ENCODE peak calls at places on chromosomes 12 and 14, in four cellular contexts. L is HFF-Myc, V is heart right ventricle, U is BE2C. R is an unnamed sample.

GRCh38 chr12:6062427-6063378 is 61.8 kb downstream of the VWF start:
- DNase-seq in L (no peak), U (peak), V (no peak), R (no peak)

GRCh38 chr12:129102233-129102632 is 249.0 kb downstream of the GLT1D1 start:
- DNase-seq in L (no peak), U (no peak), V (no peak), R (no peak)

GRCh38 chr12:62210422-62210821 is 49.8 kb upstream of the USP15 start:
- DNase-seq in V (no peak), U (peak), L (peak), R (peak)

GRCh38 chr12:119374615-119375014 is 40.1 kb downstream of the CCDC60 start:
- DNase-seq in U (no peak), L (no peak), V (no peak), R (no peak)

GRCh38 chr14:90760591-90761316 is 55.5 kb downstream of the TTC7B start:
- DNase-seq in L (no peak), U (peak), V (no peak), R (no peak)

GRCh38 chr14:76115010-76115422 is 36.7 kb upstream of the GPATCH2L start:
- DNase-seq in L (no peak), U (no peak), V (no peak), R (no peak)

GRCh38 chr12:59182191-59182590 is 261.9 kb upstream of the LRIG3 start:
- DNase-seq in V (no peak), L (no peak), U (no peak), R (no peak)

GRCh38 chr12:132653567-132654290 is 33.4 kb downstream of the POLE start:
- DNase-seq in V (no peak), L (no peak), U (no peak), R (peak)

GRCh38 chr12:209851-210250 is 4.1 kb downstream of the SLC6A12 start:
- DNase-seq in L (no peak), V (no peak), U (no peak), R (no peak)

GRCh38 chr14:99637624-99638023 is 7.3 kb upstream of the HHIPL1 start:
- DNase-seq in V (no peak), U (no peak), L (no peak), R (no peak)
- TF ChIP-seq CTCF in V (no peak), U (no peak), L (no peak), R (no peak)

GRCh38 chr14:36207500-36207899 is 31.0 kb upstream of the PTCSC3 start:
- DNase-seq in L (no peak), U (no peak), V (no peak), R (no peak)
- TF ChIP-seq CTCF in L (peak), U (peak), V (no peak), R (peak)

GRCh38 chr12:121061831-121062230 is 22.8 kb upstream of the OASL start:
- DNase-seq in U (no peak), L (no peak), V (no peak), R (no peak)
- TF ChIP-seq CTCF in U (peak), L (peak), V (peak), R (peak)

GRCh38 chr14:77980475-77981321 is 180.8 kb downstream of the ADCK1 start:
- DNase-seq in V (peak), L (no peak), U (no peak), R (no peak)
- TF ChIP-seq CTCF in V (no peak), L (no peak), U (no peak), R (no peak)

GRCh38 chr12:24778486-24779304 is 170.2 kb downstream of the BCAT1 start:
- DNase-seq in L (peak), U (no peak), V (no peak), R (peak)
- TF ChIP-seq CTCF in L (peak), U (peak), V (peak), R (peak)

GRCh38 chr14:67517083-67517482 is 16.0 kb upstream of the PLEKHH1 start:
- DNase-seq in V (peak), U (peak), L (no peak), R (no peak)
- TF ChIP-seq CTCF in V (peak), U (peak), L (no peak), R (no peak)

GRCh38 chr12:53939141-53940108 is 794 bp downstream of the HOXC13 start:
- DNase-seq in V (no peak), U (no peak), L (no peak), R (no peak)
- TF ChIP-seq CTCF in V (no peak), U (no peak), L (no peak), R (no peak)

GRCh38 chr12:103495783-103496456 is at the start of gene C12orf42:
- DNase-seq in U (peak), V (no peak), L (no peak), R (no peak)
- TF ChIP-seq CTCF in U (peak), V (peak), L (peak), R (peak)

GRCh38 chr14:106417224-106418049 is 891.1 kb downstream of the TMEM121 start:
- DNase-seq in L (no peak), U (peak), V (peak), R (no peak)
- TF ChIP-seq CTCF in L (peak), U (peak), V (peak), R (peak)